ENCODE peak calls at places on chromosomes 7 and 10, in four cellular contexts. One of them, this sample, is unnamed.

GRCh38 chr10:100634034-100634433 is 98.3 kb downstream of the HIF1AN start:
- DNase-seq in NCI-H510A treated with DMSO at 0.1 percent for 48 hours: no peak
- DNase-seq in ureter: no peak
- DNase-seq in iris pigment epithelial cell: no peak
- DNase-seq in this sample: no peak

GRCh38 chr7:4067476-4067760 is 614.7 kb upstream of the FOXK1 start:
- DNase-seq in NCI-H510A treated with DMSO at 0.1 percent for 48 hours: no peak
- DNase-seq in ureter: no peak
- DNase-seq in iris pigment epithelial cell: no peak
- DNase-seq in this sample: no peak

GRCh38 chr10:87740232-87740631 is 77.8 kb downstream of the ATAD1 start:
- DNase-seq in NCI-H510A treated with DMSO at 0.1 percent for 48 hours: no peak
- DNase-seq in ureter: no peak
- DNase-seq in iris pigment epithelial cell: peak
- DNase-seq in this sample: no peak

GRCh38 chr7:47458057-47458456 is 123.9 kb downstream of the TNS3 start:
- DNase-seq in NCI-H510A treated with DMSO at 0.1 percent for 48 hours: no peak
- DNase-seq in ureter: no peak
- DNase-seq in iris pigment epithelial cell: peak
- DNase-seq in this sample: peak

GRCh38 chr7:128867842-128868623 is 5.4 kb downstream of the ATP6V1F start:
- DNase-seq in NCI-H510A treated with DMSO at 0.1 percent for 48 hours: peak
- DNase-seq in ureter: no peak
- DNase-seq in iris pigment epithelial cell: peak
- DNase-seq in this sample: no peak

GRCh38 chr10:96743988-96744585 is 23.8 kb upstream of the PIK3AP1 start:
- DNase-seq in NCI-H510A treated with DMSO at 0.1 percent for 48 hours: no peak
- DNase-seq in ureter: no peak
- DNase-seq in iris pigment epithelial cell: peak
- DNase-seq in this sample: no peak

GRCh38 chr10:348456-348855 is 213.2 kb downstream of the ZMYND11 start:
- DNase-seq in NCI-H510A treated with DMSO at 0.1 percent for 48 hours: no peak
- DNase-seq in ureter: no peak
- DNase-seq in iris pigment epithelial cell: no peak
- DNase-seq in this sample: no peak

GRCh38 chr10:64271983-64272382 is 750.8 kb downstream of the REEP3 start:
- DNase-seq in NCI-H510A treated with DMSO at 0.1 percent for 48 hours: no peak
- DNase-seq in ureter: no peak
- DNase-seq in iris pigment epithelial cell: no peak
- DNase-seq in this sample: no peak

GRCh38 chr7:102089175-102090098 is 197.2 kb upstream of the SH2B2 start:
- DNase-seq in NCI-H510A treated with DMSO at 0.1 percent for 48 hours: no peak
- DNase-seq in ureter: no peak
- DNase-seq in iris pigment epithelial cell: no peak
- DNase-seq in this sample: no peak

GRCh38 chr7:82319674-82320118 is 123.9 kb downstream of the CACNA2D1 start:
- DNase-seq in NCI-H510A treated with DMSO at 0.1 percent for 48 hours: no peak
- DNase-seq in ureter: peak
- DNase-seq in iris pigment epithelial cell: peak
- DNase-seq in this sample: peak

GRCh38 chr7:121178869-121179497 is 149.8 kb upstream of the WNT16 start:
- DNase-seq in NCI-H510A treated with DMSO at 0.1 percent for 48 hours: no peak
- DNase-seq in ureter: no peak
- DNase-seq in iris pigment epithelial cell: no peak
- DNase-seq in this sample: no peak

GRCh38 chr7:37112882-37113281 is 335.8 kb downstream of the ELMO1 start:
- DNase-seq in NCI-H510A treated with DMSO at 0.1 percent for 48 hours: no peak
- DNase-seq in ureter: no peak
- DNase-seq in iris pigment epithelial cell: no peak
- DNase-seq in this sample: no peak

GRCh38 chr10:97422921-97423420 is 3.0 kb upstream of the PGAM1 start:
- DNase-seq in NCI-H510A treated with DMSO at 0.1 percent for 48 hours: no peak
- DNase-seq in ureter: no peak
- DNase-seq in iris pigment epithelial cell: peak
- DNase-seq in this sample: no peak

GRCh38 chr7:22845221-22845844 is 22.7 kb upstream of the TOMM7 start:
- DNase-seq in NCI-H510A treated with DMSO at 0.1 percent for 48 hours: no peak
- DNase-seq in ureter: no peak
- DNase-seq in iris pigment epithelial cell: no peak
- DNase-seq in this sample: no peak

GRCh38 chr7:142717453-142717852 is 31.8 kb upstream of the PRSS1 start:
- DNase-seq in NCI-H510A treated with DMSO at 0.1 percent for 48 hours: no peak
- DNase-seq in ureter: no peak
- DNase-seq in iris pigment epithelial cell: no peak
- DNase-seq in this sample: no peak

GRCh38 chr10:12849351-12850181 is 151.9 kb downstream of the CCDC3 start:
- DNase-seq in NCI-H510A treated with DMSO at 0.1 percent for 48 hours: peak
- DNase-seq in ureter: peak
- DNase-seq in iris pigment epithelial cell: no peak
- DNase-seq in this sample: no peak

GRCh38 chr7:41135511-41135910 is 567.4 kb downstream of the INHBA start:
- DNase-seq in NCI-H510A treated with DMSO at 0.1 percent for 48 hours: no peak
- DNase-seq in ureter: no peak
- DNase-seq in iris pigment epithelial cell: no peak
- DNase-seq in this sample: no peak

GRCh38 chr10:373516-374309 is 238.5 kb downstream of the ZMYND11 start:
- DNase-seq in NCI-H510A treated with DMSO at 0.1 percent for 48 hours: no peak
- DNase-seq in ureter: no peak
- DNase-seq in iris pigment epithelial cell: peak
- DNase-seq in this sample: no peak

GRCh38 chr7:90298145-90299038 is 22.7 kb downstream of the FAM237B start:
- DNase-seq in NCI-H510A treated with DMSO at 0.1 percent for 48 hours: peak
- DNase-seq in ureter: no peak
- DNase-seq in iris pigment epithelial cell: peak
- DNase-seq in this sample: no peak

GRCh38 chr10:86957471-86958108 is at the start of gene MMRN2:
- DNase-seq in NCI-H510A treated with DMSO at 0.1 percent for 48 hours: no peak
- DNase-seq in ureter: no peak
- DNase-seq in iris pigment epithelial cell: no peak
- DNase-seq in this sample: no peak

GRCh38 chr7:4816419-4817080 is 41.1 kb downstream of the AP5Z1 start:
- DNase-seq in NCI-H510A treated with DMSO at 0.1 percent for 48 hours: no peak
- DNase-seq in ureter: no peak
- DNase-seq in iris pigment epithelial cell: no peak
- DNase-seq in this sample: no peak

GRCh38 chr7:87475359-87476178 is at the start of gene ABCB4:
- DNase-seq in NCI-H510A treated with DMSO at 0.1 percent for 48 hours: no peak
- DNase-seq in ureter: no peak
- DNase-seq in iris pigment epithelial cell: no peak
- DNase-seq in this sample: peak

GRCh38 chr7:20287317-20287716 is 43.4 kb upstream of the ITGB8 start:
- DNase-seq in NCI-H510A treated with DMSO at 0.1 percent for 48 hours: no peak
- DNase-seq in ureter: no peak
- DNase-seq in iris pigment epithelial cell: no peak
- DNase-seq in this sample: no peak

GRCh38 chr10:120012133-120012405 is 119.5 kb downstream of the SEC23IP start:
- DNase-seq in NCI-H510A treated with DMSO at 0.1 percent for 48 hours: no peak
- DNase-seq in ureter: no peak
- DNase-seq in iris pigment epithelial cell: no peak
- DNase-seq in this sample: no peak

GRCh38 chr10:101308051-101308450 is 45.9 kb upstream of the BTRC start:
- DNase-seq in NCI-H510A treated with DMSO at 0.1 percent for 48 hours: no peak
- DNase-seq in ureter: no peak
- DNase-seq in iris pigment epithelial cell: no peak
- DNase-seq in this sample: no peak

GRCh38 chr7:25597881-25598456 is 369.7 kb upstream of the NPVF start:
- DNase-seq in NCI-H510A treated with DMSO at 0.1 percent for 48 hours: no peak
- DNase-seq in ureter: no peak
- DNase-seq in iris pigment epithelial cell: peak
- DNase-seq in this sample: peak

GRCh38 chr10:12586724-12587123 is 237.4 kb downstream of the CAMK1D start:
- DNase-seq in NCI-H510A treated with DMSO at 0.1 percent for 48 hours: peak
- DNase-seq in ureter: no peak
- DNase-seq in iris pigment epithelial cell: no peak
- DNase-seq in this sample: no peak

This sample was measured in pancreas.